ENCODE peak calls at places on chromosome X, in five cellular contexts. One of them, this sample, is unnamed.

GRCh38 chrX:27890611-27891010 is 82.8 kb downstream of the MAGEB10 start:
- DNase-seq in testis: no peak
- DNase-seq in retina: no peak
- DNase-seq in T-helper 17 cell: no peak
- DNase-seq in activated CD8-positive, alpha-beta memory T cell treated with anti-CD3 and anti-CD28 coated beads for 48 hours: no peak
- DNase-seq in this sample: no peak

GRCh38 chrX:74104356-74105065 is 199.5 kb upstream of the ZCCHC13 start:
- DNase-seq in retina: no peak
- DNase-seq in testis: no peak
- DNase-seq in T-helper 17 cell: no peak
- DNase-seq in activated CD8-positive, alpha-beta memory T cell treated with anti-CD3 and anti-CD28 coated beads for 48 hours: no peak
- DNase-seq in this sample: no peak

GRCh38 chrX:22105231-22105630 is 73.1 kb downstream of the PHEX start:
- DNase-seq in T-helper 17 cell: no peak
- DNase-seq in testis: peak; percentile 15
- DNase-seq in retina: no peak
- DNase-seq in activated CD8-positive, alpha-beta memory T cell treated with anti-CD3 and anti-CD28 coated beads for 48 hours: no peak
- DNase-seq in this sample: no peak

GRCh38 chrX:46260502-46260901 is 284.7 kb downstream of the ZNF674 start:
- DNase-seq in T-helper 17 cell: no peak
- DNase-seq in activated CD8-positive, alpha-beta memory T cell treated with anti-CD3 and anti-CD28 coated beads for 48 hours: no peak
- DNase-seq in retina: no peak
- DNase-seq in testis: no peak
- DNase-seq in this sample: no peak

GRCh38 chrX:22760513-22761057 is 239.2 kb upstream of the DDX53 start:
- DNase-seq in activated CD8-positive, alpha-beta memory T cell treated with anti-CD3 and anti-CD28 coated beads for 48 hours: no peak
- DNase-seq in retina: no peak
- DNase-seq in T-helper 17 cell: no peak
- DNase-seq in testis: no peak
- DNase-seq in this sample: no peak

GRCh38 chrX:120660638-120661037 is 30.8 kb upstream of the C1GALT1C1 start:
- DNase-seq in T-helper 17 cell: no peak
- DNase-seq in retina: no peak
- DNase-seq in activated CD8-positive, alpha-beta memory T cell treated with anti-CD3 and anti-CD28 coated beads for 48 hours: no peak
- DNase-seq in testis: no peak
- DNase-seq in this sample: no peak

GRCh38 chrX:107629533-107629909 is 1.2 kb downstream of the PRPS1 start:
- DNase-seq in activated CD8-positive, alpha-beta memory T cell treated with anti-CD3 and anti-CD28 coated beads for 48 hours: no peak
- DNase-seq in T-helper 17 cell: no peak
- DNase-seq in retina: no peak
- DNase-seq in testis: peak; percentile 15
- DNase-seq in this sample: no peak

GRCh38 chrX:44871114-44871645 is 1.8 kb upstream of the KDM6A start:
- DNase-seq in T-helper 17 cell: no peak
- DNase-seq in retina: peak; percentile 24
- DNase-seq in testis: peak; percentile 57
- DNase-seq in activated CD8-positive, alpha-beta memory T cell treated with anti-CD3 and anti-CD28 coated beads for 48 hours: no peak
- DNase-seq in this sample: no peak

GRCh38 chrX:104712515-104712914 is 146.5 kb downstream of the IL1RAPL2 start:
- DNase-seq in testis: no peak
- DNase-seq in T-helper 17 cell: no peak
- DNase-seq in retina: no peak
- DNase-seq in activated CD8-positive, alpha-beta memory T cell treated with anti-CD3 and anti-CD28 coated beads for 48 hours: no peak
- DNase-seq in this sample: no peak

GRCh38 chrX:49071877-49072711 is 1.7 kb downstream of the PRAF2 start:
- DNase-seq in T-helper 17 cell: no peak
- DNase-seq in activated CD8-positive, alpha-beta memory T cell treated with anti-CD3 and anti-CD28 coated beads for 48 hours: no peak
- DNase-seq in testis: peak; percentile 77
- DNase-seq in retina: peak; percentile 81
- DNase-seq in this sample: no peak

GRCh38 chrX:153966283-153966688 is 5.3 kb downstream of the HCFC1 start:
- DNase-seq in testis: peak; percentile 49
- DNase-seq in retina: no peak
- DNase-seq in activated CD8-positive, alpha-beta memory T cell treated with anti-CD3 and anti-CD28 coated beads for 48 hours: no peak
- DNase-seq in T-helper 17 cell: no peak
- DNase-seq in this sample: no peak

GRCh38 chrX:153969125-153969903 is 2.3 kb downstream of the HCFC1 start:
- DNase-seq in retina: peak; percentile 43
- DNase-seq in T-helper 17 cell: no peak
- DNase-seq in activated CD8-positive, alpha-beta memory T cell treated with anti-CD3 and anti-CD28 coated beads for 48 hours: no peak
- DNase-seq in testis: no peak
- DNase-seq in this sample: no peak

GRCh38 chrX:134782796-134783195 is 124.5 kb upstream of the PLAC1 start:
- DNase-seq in testis: no peak
- DNase-seq in activated CD8-positive, alpha-beta memory T cell treated with anti-CD3 and anti-CD28 coated beads for 48 hours: no peak
- DNase-seq in retina: no peak
- DNase-seq in T-helper 17 cell: no peak
- DNase-seq in this sample: no peak

This sample was measured in activated B cell treated with CpG ODN at 0.5 μM for 24 hours.